ENCODE peak calls at places on chromosome 11, in seven cellular contexts. P, L, Q, M, I, X and U are unnamed samples.

GRCh38 chr11:2927851-2928604 is 1.2 kb downstream of the PHLDA2 start:
- DNase-seq in P (no peak), L (no peak), Q (peak; percentile 18), M (peak; percentile 25), I (no peak), X (no peak), U (no peak)

GRCh38 chr11:69008774-69009440 is 4.1 kb downstream of the MRGPRF start:
- DNase-seq in P (peak; percentile 79), L (peak; percentile 92), Q (no peak), M (peak; percentile 89), I (no peak), X (no peak), U (no peak)

GRCh38 chr11:80700386-80700785 is 1259.6 kb upstream of the TENM4 start:
- DNase-seq in P (no peak), L (no peak), Q (no peak), M (no peak), I (no peak), X (no peak), U (no peak)

GRCh38 chr11:121282376-121282775 is 10.2 kb upstream of the SC5D start:
- DNase-seq in P (no peak), L (no peak), Q (no peak), M (peak; percentile 34), I (no peak), X (no peak), U (no peak)

GRCh38 chr11:110524227-110524626 is 94.5 kb downstream of the FDX1 start:
- DNase-seq in P (no peak), L (peak; percentile 79), Q (no peak), M (peak; percentile 92), I (no peak), X (no peak), U (no peak)

GRCh38 chr11:45388472-45388871 is 102.3 kb upstream of the SYT13 start:
- DNase-seq in P (no peak), L (no peak), Q (no peak), M (no peak), I (no peak), X (no peak), U (no peak)

GRCh38 chr11:34214961-34215805 is 109.8 kb downstream of the NAT10 start:
- DNase-seq in P (no peak), L (peak; percentile 32), Q (no peak), M (peak; percentile 57), I (no peak), X (no peak), U (no peak)

GRCh38 chr11:130422251-130422995 is 6.0 kb downstream of the ADAMTS8 start:
- DNase-seq in P (no peak), L (no peak), Q (no peak), M (no peak), I (no peak), X (no peak), U (no peak)

GRCh38 chr11:32698579-32698978 is 95.9 kb downstream of the CCDC73 start:
- DNase-seq in P (no peak), L (no peak), Q (no peak), M (no peak), I (no peak), X (no peak), U (no peak)

GRCh38 chr11:1228921-1229451 is 6.1 kb downstream of the MUC5B start:
- DNase-seq in P (no peak), L (no peak), Q (no peak), M (no peak), I (no peak), X (no peak), U (no peak)

GRCh38 chr11:12483604-12484003 is 106.2 kb downstream of the PARVA start:
- DNase-seq in P (no peak), L (no peak), Q (no peak), M (no peak), I (no peak), X (no peak), U (no peak)

GRCh38 chr11:46594383-46594718 is 528 bp upstream of the AMBRA1 start:
- DNase-seq in P (no peak), L (no peak), Q (no peak), M (no peak), I (no peak), X (no peak), U (no peak)

GRCh38 chr11:69355346-69355940 is 61.5 kb downstream of the MYEOV start:
- DNase-seq in P (peak; percentile 15), L (no peak), Q (no peak), M (no peak), I (no peak), X (no peak), U (no peak)

GRCh38 chr11:47724041-47724729 is 9.0 kb upstream of the AGBL2 start:
- DNase-seq in P (no peak), L (no peak), Q (peak; percentile 66), M (peak; percentile 53), I (no peak), X (no peak), U (no peak)

GRCh38 chr11:125376117-125376516 is 119.9 kb downstream of the FEZ1 start:
- DNase-seq in P (peak; percentile 27), L (no peak), Q (no peak), M (no peak), I (no peak), X (no peak), U (no peak)

GRCh38 chr11:32325187-32325586 is 110.2 kb downstream of the WT1 start:
- DNase-seq in P (no peak), L (no peak), Q (no peak), M (no peak), I (no peak), X (no peak), U (no peak)

GRCh38 chr11:133934599-133935550 is 21.9 kb downstream of the IGSF9B start:
- DNase-seq in P (no peak), L (no peak), Q (no peak), M (peak; percentile 64), I (no peak), X (no peak), U (no peak)

GRCh38 chr11:102387056-102387781 is 40.2 kb downstream of the BIRC2 start:
- DNase-seq in P (no peak), L (no peak), Q (no peak), M (no peak), I (no peak), X (no peak), U (no peak)

GRCh38 chr11:65814131-65814959 is 19.4 kb upstream of the SNX32 start:
- DNase-seq in P (peak; percentile 35), L (no peak), Q (no peak), M (no peak), I (no peak), X (no peak), U (no peak)

GRCh38 chr11:57458410-57459111 is 1.8 kb upstream of the RTN4RL2 start:
- DNase-seq in P (peak; percentile 62), L (no peak), Q (no peak), M (no peak), I (peak; percentile 37), X (no peak), U (no peak)

GRCh38 chr11:115471367-115471766 is 32.8 kb downstream of the CADM1 start:
- DNase-seq in P (peak; percentile 40), L (no peak), Q (no peak), M (no peak), I (no peak), X (no peak), U (no peak)

GRCh38 chr11:19193916-19194315 is 7.9 kb downstream of the CSRP3 start:
- DNase-seq in P (no peak), L (no peak), Q (no peak), M (peak; percentile 32), I (no peak), X (no peak), U (no peak)

GRCh38 chr11:108524422-108524821 is 26.2 kb upstream of the POGLUT3 start:
- DNase-seq in P (no peak), L (no peak), Q (no peak), M (no peak), I (no peak), X (no peak), U (no peak)

GRCh38 chr11:65262775-65263174 is 1.0 kb downstream of the POLA2 start:
- DNase-seq in P (no peak), L (no peak), Q (no peak), M (no peak), I (no peak), X (no peak), U (no peak)

GRCh38 chr11:18731949-18732821 is 6.2 kb upstream of the IGSF22 start:
- DNase-seq in P (peak; percentile 63), L (no peak), Q (peak; percentile 40), M (peak; percentile 30), I (peak; percentile 76), X (peak; percentile 48), U (peak; percentile 64)

GRCh38 chr11:110908401-110909106 is 196.3 kb upstream of the ARHGAP20 start:
- DNase-seq in P (no peak), L (peak; percentile 41), Q (no peak), M (peak; percentile 98), I (no peak), X (no peak), U (no peak)

GRCh38 chr11:124898711-124899110 is 1.0 kb upstream of the ROBO4 start:
- DNase-seq in P (no peak), L (no peak), Q (no peak), M (peak; percentile 82), I (no peak), X (no peak), U (no peak)

GRCh38 chr11:131928992-131929391 is 558.6 kb downstream of the NTM start:
- DNase-seq in P (no peak), L (no peak), Q (peak; percentile 36), M (no peak), I (no peak), X (no peak), U (no peak)

GRCh38 chr11:125583496-125583895 is 9.2 kb upstream of the STT3A start:
- DNase-seq in P (no peak), L (no peak), Q (no peak), M (no peak), I (no peak), X (no peak), U (no peak)

GRCh38 chr11:12556155-12556554 is 118.1 kb upstream of the TEAD1 start:
- DNase-seq in P (no peak), L (no peak), Q (no peak), M (peak; percentile 34), I (no peak), X (no peak), U (no peak)

GRCh38 chr11:83195176-83195531 is 1.6 kb downstream of the ANKRD42 start:
- DNase-seq in P (no peak), L (no peak), Q (no peak), M (no peak), I (no peak), X (no peak), U (no peak)

GRCh38 chr11:46597155-46597554 is 3.3 kb upstream of the AMBRA1 start:
- DNase-seq in P (no peak), L (no peak), Q (no peak), M (no peak), I (no peak), X (no peak), U (no peak)

GRCh38 chr11:21567628-21568290 is 625.1 kb upstream of the ANO5 start:
- DNase-seq in P (no peak), L (no peak), Q (no peak), M (no peak), I (no peak), X (no peak), U (no peak)

GRCh38 chr11:65095974-65096806 is at the start of gene VPS51:
- DNase-seq in P (peak; percentile 92), L (peak; percentile 70), Q (peak; percentile 90), M (peak; percentile 86), I (peak; percentile 86), X (peak; percentile 84), U (peak; percentile 95)

GRCh38 chr11:115112779-115113178 is 391.4 kb downstream of the CADM1 start:
- DNase-seq in P (no peak), L (no peak), Q (no peak), M (no peak), I (no peak), X (no peak), U (no peak)